ENCODE peak calls at places on chromosomes 11 and 22, in five cellular contexts. Q, H, B, U and C are unnamed samples.

GRCh38 chr11:43021466-43021865 is 290.3 kb upstream of the API5 start:
- DNase-seq in Q (peak), H (no peak), B (no peak), U (no peak), C (no peak)

GRCh38 chr11:96112192-96113099 is 188.5 kb upstream of the MTMR2 start:
- DNase-seq in Q (no peak), H (no peak), B (no peak), U (no peak), C (no peak)

GRCh38 chr11:134795017-134795416 is 383.0 kb upstream of the B3GAT1 start:
- DNase-seq in Q (no peak), H (no peak), B (no peak), U (no peak), C (no peak)

GRCh38 chr11:58392741-58393140 is 13.9 kb downstream of the OR5B3 start:
- DNase-seq in Q (no peak), H (no peak), B (no peak), U (no peak), C (peak)

GRCh38 chr11:112558691-112559090 is 298.0 kb upstream of the PLET1 start:
- DNase-seq in Q (no peak), H (no peak), B (no peak), U (no peak), C (no peak)

GRCh38 chr11:57237204-57237681 is at the start of gene APLNR:
- DNase-seq in Q (no peak), H (no peak), B (no peak), U (no peak), C (no peak)

GRCh38 chr11:68436162-68436888 is 24.2 kb upstream of the PPP6R3 start:
- DNase-seq in Q (no peak), H (no peak), B (no peak), U (no peak), C (no peak)

GRCh38 chr11:69018924-69019323 is 5.9 kb upstream of the MRGPRF start:
- DNase-seq in Q (no peak), H (no peak), B (no peak), U (no peak), C (no peak)

GRCh38 chr11:122850076-122850631 is 11.9 kb downstream of the CRTAM start:
- DNase-seq in Q (peak), H (no peak), B (no peak), U (no peak), C (no peak)

DNA sequence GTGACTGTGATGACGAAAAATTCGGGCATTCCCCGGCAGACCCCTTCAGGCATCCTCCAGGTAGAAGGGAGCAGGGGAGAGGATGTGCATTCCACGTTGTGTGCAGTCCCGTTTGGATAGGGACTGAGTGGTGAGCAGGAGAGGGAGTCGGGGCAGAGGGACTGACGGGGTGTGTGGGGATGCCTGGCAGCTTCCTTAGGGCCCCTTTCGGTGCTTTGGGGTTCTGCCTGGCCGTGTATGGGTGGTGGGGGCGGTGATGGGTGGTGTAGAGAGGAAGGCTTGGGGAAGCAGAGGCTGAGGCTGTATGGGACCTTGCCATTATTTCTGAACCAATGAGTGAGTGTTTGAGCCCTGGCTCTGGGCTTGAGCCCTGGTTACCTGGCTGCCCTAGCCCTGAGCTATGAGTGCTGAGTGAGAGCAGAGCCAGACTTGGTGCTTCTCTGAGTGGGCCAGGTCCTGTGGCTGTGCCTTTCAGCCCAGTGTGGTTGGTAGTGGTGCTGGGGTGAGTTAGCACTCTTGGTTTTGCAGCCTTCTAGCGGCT is 914 bp downstream of the INPPL1 start:
- DNase-seq in Q (peak), H (no peak), B (no peak), U (no peak), C (no peak)
- H3K27ac ChIP-seq in Q (no peak), H (peak), B (peak), U (peak), C (peak)

GRCh38 chr22:42285604-42286003 is 15.2 kb upstream of the TCF20 start:
- DNase-seq in Q (no peak), H (no peak), B (no peak), U (no peak), C (no peak)
- H3K27ac ChIP-seq in Q (no peak), H (no peak), B (no peak), U (no peak), C (no peak)

DNA sequence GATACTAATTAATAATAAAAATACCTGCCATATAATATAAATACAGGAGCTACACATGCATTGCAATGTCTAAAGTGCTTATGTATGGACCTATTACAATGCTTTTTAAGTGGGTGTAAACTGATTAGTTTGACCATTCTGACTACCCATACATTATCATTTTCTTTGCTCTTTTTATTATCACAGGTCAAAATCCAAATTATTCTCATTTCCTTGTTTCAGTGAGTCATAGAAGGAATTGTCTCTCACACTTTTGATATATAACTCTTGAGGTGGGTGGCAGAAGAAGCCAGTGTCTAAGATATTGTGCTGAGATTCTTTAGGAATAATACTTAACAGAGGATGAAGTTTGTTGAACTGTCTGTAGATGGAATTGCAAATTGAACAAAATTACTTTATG is 35.6 kb downstream of the GAS2 start:
- DNase-seq in Q (no peak), H (no peak), B (no peak), U (no peak), C (no peak)
- H3K27ac ChIP-seq in Q (no peak), H (no peak), B (no peak), U (no peak), C (no peak)

DNA sequence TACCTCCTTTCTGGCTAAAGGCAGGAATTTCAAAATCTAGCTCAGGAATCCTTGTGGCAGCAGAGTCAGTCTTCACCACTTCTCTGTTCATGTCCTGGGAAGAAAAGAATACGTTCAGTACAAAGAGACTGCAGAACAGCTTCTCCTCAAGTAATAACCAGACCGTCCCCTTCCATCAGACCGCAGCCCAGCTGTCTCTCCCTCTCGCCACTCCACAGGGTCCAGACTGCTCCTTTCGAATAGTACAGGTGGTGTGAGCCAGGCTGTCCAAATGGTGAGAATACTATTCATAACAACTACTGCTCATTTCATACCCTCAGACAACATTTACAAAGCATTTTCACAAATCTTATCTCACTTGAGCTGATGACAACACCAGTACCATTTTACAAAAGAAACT is 857 bp downstream of the ZPR1 start:
- DNase-seq in Q (no peak), H (no peak), B (no peak), U (no peak), C (no peak)
- H3K27ac ChIP-seq in Q (no peak), H (peak), B (no peak), U (no peak), C (peak)

GRCh38 chr11:34105079-34105956 is at the start of gene NAT10:
- DNase-seq in Q (peak), H (peak), B (peak), U (peak), C (peak)
- H3K27ac ChIP-seq in Q (peak), H (peak), B (peak), U (peak), C (peak)

GRCh38 chr11:132997396-132997795 is 534.9 kb downstream of the OPCML start:
- DNase-seq in Q (no peak), H (no peak), B (no peak), U (no peak), C (no peak)

GRCh38 chr11:132987936-132988335 is 544.4 kb downstream of the OPCML start:
- DNase-seq in Q (no peak), H (no peak), B (no peak), U (no peak), C (no peak)

GRCh38 chr11:132988381-132988780 is 543.9 kb downstream of the OPCML start:
- DNase-seq in Q (no peak), H (no peak), B (no peak), U (no peak), C (no peak)

GRCh38 chr11:132994038-132994502 is 538.2 kb downstream of the OPCML start:
- DNase-seq in Q (peak), H (no peak), B (no peak), U (no peak), C (no peak)

DNA sequence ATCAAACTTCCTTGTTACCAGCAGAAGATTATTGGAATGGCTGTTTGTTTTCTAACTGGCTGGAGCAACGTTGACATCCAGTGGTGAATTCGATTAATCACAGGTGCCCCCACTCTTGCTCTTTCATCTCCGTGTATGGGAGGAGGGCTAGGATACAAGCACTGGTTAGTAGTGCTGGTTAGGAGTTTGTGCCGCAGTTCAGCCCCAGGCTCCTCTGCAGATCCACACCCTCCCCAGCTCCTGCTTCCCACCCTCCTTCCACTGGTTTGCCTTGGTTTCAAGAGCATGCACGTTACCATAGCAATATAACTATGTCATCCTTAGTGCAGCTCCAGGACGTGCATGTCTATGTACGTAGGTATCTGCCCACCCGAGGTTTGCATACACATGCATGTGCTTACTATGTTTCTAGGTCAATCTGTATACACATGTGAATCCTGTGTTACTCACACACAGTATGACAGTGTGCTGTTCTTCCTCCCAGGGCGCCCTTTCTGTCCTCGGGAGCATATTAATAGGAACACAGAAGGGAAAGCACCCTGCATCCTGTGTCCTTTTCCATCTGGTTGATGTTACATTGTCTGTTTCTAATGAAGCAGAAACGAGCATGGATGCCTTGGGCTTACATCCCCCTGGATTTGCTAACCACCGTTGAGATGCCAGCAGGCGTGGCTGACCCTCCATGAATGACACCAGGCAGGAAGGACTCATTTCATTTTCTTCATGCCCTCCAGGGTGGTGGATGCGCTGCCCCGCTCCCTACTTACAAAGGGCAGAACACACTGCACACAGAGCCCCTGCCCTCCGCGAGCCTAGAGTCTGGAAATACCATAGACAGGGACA is 539.2 kb downstream of the OPCML start:
- DNase-seq in Q (peak), H (no peak), B (no peak), U (no peak), C (no peak)
- H3K27ac ChIP-seq in Q (no peak), H (no peak), B (no peak), U (no peak), C (no peak)

GRCh38 chr11:61697764-61698163 is 17.6 kb downstream of the DAGLA start:
- DNase-seq in Q (no peak), H (no peak), B (no peak), U (no peak), C (no peak)
- H3K27ac ChIP-seq in Q (no peak), H (peak), B (no peak), U (no peak), C (no peak)

GRCh38 chr22:17436382-17436951 is 67.2 kb downstream of the CECR2 start:
- DNase-seq in Q (peak), H (no peak), B (no peak), U (no peak), C (no peak)
- H3K27ac ChIP-seq in Q (peak), H (no peak), B (peak), U (no peak), C (no peak)

GRCh38 chr11:19259487-19260345 is 19.0 kb upstream of the E2F8 start:
- DNase-seq in Q (peak), H (peak), B (peak), U (peak), C (no peak)
- H3K27ac ChIP-seq in Q (no peak), H (no peak), B (no peak), U (no peak), C (no peak)